ENCODE peak calls at places on chromosomes 6 and 20, in four cellular contexts. O is K562, N is HepG2, R is GM12878. Y is an unnamed sample.

GRCh38 chr6:144285798-144286502 is 815 bp downstream of the UTRN start:
- DNase-seq in N (peak; percentile 24), O (no peak), R (no peak), Y (peak; percentile 63)

GRCh38 chr6:79430913-79431312 is 106.3 kb downstream of the LCA5 start:
- DNase-seq in O (no peak), N (no peak), R (no peak), Y (peak; percentile 39)

GRCh38 chr20:24778585-24779031 is 170.5 kb upstream of the CST7 start:
- DNase-seq in R (no peak), N (no peak), O (no peak), Y (no peak)

GRCh38 chr6:75525682-75526081 is 32.1 kb upstream of the FILIP1 start:
- DNase-seq in R (no peak), N (no peak), O (no peak), Y (no peak)

GRCh38 chr20:63750807-63751470 is 11.4 kb downstream of the SLC2A4RG start:
- DNase-seq in O (peak; percentile 55), R (no peak), N (no peak), Y (no peak)

GRCh38 chr6:101114703-101115102 is 233.6 kb upstream of the ASCC3 start:
- DNase-seq in N (peak; percentile 10), R (no peak), O (no peak), Y (no peak)

GRCh38 chr6:169254456-169255316 is 1.0 kb upstream of the THBS2 start:
- DNase-seq in O (no peak), R (no peak), N (no peak), Y (no peak)

GRCh38 chr20:10119336-10119735 is 84.5 kb downstream of the ANKEF1 start:
- DNase-seq in N (no peak), O (no peak), R (no peak), Y (no peak)

GRCh38 chr20:51531141-51531710 is 11.3 kb downstream of the NFATC2 start:
- DNase-seq in N (no peak), R (no peak), O (no peak), Y (no peak)

GRCh38 chr6:35342258-35343091 is at the start of gene PPARD:
- DNase-seq in O (peak; percentile 99), R (peak; percentile 71), N (peak; percentile 93), Y (peak; percentile 99)

DNA sequence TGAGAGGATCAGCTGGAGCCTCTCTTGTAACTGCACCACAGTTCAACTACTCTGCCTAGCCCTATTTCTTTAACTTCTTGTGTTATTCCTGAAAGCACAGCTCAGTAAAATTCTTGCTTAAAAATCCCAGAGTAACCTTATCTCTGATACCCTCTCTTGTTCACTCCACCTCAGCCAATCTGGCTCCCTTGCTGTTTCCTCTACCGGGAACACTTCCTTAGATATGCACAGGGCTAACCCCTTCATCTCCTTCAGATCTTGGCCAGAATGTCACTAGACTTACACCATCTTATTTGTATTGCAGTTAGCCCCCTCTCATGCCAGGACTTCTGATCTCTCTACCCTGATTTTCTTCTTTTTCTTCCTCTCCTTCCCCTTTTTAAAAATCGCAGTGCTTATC is 2.6 kb upstream of the ZKSCAN3 start:
- DNase-seq in O (no peak), R (no peak), N (no peak), Y (no peak)
- TF ChIP-seq NR2C2 in O (no peak), R (no peak), N (no peak), Y (no peak)

GRCh38 chr6:129191275-129191674 is 308.3 kb downstream of the LAMA2 start:
- DNase-seq in R (no peak), O (no peak), N (no peak), Y (no peak)

GRCh38 chr6:129195666-129196065 is 312.7 kb downstream of the LAMA2 start:
- DNase-seq in R (no peak), N (no peak), O (no peak), Y (no peak)

GRCh38 chr6:129192458-129192989 is 309.6 kb downstream of the LAMA2 start:
- DNase-seq in N (no peak), R (no peak), O (no peak), Y (no peak)

GRCh38 chr6:129197154-129197553 is 314.2 kb downstream of the LAMA2 start:
- DNase-seq in O (no peak), N (no peak), R (no peak), Y (no peak)

GRCh38 chr6:129194441-129195021 is 311.6 kb downstream of the LAMA2 start:
- DNase-seq in R (no peak), N (no peak), O (no peak), Y (no peak)
- TF ChIP-seq NR2C2 in R (no peak), N (no peak), O (no peak), Y (no peak)

DNA sequence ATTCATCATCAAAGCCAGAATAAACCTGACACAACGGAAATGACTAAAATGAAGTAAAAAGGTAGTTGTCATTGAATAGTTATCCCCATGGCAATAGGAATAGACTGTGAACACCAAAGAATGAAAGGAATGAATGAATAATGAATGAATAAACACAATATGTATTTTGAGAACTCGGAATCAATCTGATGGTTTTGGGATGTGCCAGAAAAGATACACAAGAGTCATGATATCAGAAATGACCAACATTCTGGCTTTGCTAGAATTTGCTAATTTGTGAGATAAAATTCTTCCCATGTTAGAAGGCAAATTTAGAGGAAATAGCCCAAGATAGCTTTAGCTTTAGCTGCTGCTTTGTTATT is 67.7 kb upstream of the KCNQ5 start:
- DNase-seq in N (no peak), O (no peak), R (no peak), Y (no peak)
- TF ChIP-seq NR2C2 in N (no peak), O (no peak), R (no peak), Y (no peak)

DNA sequence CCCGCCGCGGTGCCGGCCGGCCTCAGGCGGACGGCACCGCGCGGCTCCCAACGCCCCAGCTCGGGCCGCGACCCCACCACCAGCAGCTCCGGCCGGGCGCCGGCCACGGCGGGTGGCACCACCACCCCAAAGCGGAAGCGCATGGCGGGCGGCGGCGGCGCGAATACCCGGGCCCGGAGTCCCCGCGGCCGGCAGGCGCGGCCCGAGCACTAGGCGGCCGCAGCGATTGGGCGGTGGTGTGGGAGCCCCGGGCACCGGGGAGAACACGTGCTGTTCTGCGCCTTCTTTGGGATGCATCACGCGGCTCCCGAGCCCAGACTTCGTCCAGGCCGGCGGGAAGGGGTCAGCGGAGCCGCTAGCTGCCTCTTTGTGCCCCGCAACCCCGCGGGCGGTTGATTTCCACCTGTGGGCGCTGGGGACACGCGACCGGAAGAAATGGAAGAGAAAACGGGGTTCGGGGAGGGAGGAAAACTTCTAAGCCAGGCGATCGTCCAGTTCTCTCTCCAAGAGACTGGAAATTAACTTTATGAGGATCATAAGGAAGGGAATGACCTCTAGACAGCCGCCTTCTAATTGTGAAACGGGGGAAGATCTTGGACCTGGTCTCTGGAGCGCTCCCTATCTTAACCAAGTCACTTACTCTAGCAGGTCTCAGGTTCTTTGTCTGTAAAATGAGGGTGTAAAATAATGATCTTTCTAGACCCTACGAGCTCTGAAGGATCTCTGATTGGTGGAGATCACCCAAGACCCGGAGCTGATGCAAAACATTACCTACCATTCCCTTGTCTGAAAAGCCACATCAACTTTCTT is at the start of gene EPM2A:
- DNase-seq in N (peak; percentile 80), O (peak; percentile 81), R (peak; percentile 75), Y (peak; percentile 79)
- TF ChIP-seq NR2C2 in N (no peak), O (no peak), R (no peak), Y (no peak)

GRCh38 chr6:111559193-111560097 is 46.2 kb downstream of the TRAF3IP2 start:
- DNase-seq in O (no peak), N (peak; percentile 34), R (no peak), Y (no peak)
- TF ChIP-seq NR2C2 in O (no peak), N (no peak), R (no peak), Y (no peak)

DNA sequence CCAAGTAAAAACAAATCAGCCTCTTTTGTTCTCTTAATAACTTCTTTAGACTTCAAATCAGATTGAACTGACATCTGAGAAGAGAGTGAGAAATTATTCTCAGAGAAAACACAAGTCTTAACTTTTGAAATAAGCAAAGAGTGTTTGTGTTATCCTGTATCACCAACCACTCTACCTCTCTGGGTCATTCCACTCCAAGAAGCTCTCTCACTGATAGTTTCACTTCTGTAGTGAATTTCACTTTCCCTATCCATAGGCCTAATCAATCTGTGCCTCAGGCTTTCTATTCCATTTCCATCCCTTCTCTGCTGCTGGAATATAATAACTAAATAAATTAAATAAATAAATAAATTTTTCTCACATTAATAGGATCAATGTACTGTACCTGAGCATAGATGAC is 235.0 kb downstream of the HTR1B start:
- DNase-seq in R (no peak), O (no peak), N (no peak), Y (no peak)
- TF ChIP-seq NR2C2 in R (no peak), O (no peak), N (no peak), Y (no peak)

DNA sequence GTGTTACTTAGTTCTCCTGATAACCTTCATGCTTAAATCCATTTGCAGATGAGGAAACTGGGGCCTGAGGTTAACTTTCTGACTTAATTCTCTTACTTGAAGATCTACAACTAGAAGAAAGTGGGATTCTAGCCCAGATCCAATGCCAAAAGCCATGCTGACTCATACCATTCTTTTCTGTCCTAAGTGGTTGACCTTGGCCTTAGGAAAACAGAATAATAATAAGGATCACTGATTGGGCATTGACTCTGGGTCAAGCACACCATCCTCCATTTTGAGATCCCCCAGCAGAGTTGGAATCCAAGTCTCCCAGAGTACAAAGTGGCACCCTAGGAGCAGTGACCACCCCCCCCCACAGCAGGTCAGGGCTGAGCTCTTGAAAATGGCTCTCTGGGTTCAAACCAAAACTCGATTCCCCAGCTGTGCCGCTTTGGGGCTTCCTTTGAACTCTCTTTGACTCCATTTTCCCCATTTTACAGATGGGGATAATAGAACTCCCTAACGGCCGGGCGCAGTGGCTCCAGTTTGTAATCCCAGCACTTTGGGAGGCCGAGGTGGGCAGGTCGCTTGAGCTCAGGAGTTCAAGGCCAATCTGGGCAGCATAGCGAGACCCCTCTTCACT is 12.8 kb upstream of the ZNF217 start:
- DNase-seq in R (no peak), O (no peak), N (peak; percentile 50), Y (no peak)
- TF ChIP-seq NR2C2 in R (no peak), O (no peak), N (no peak), Y (no peak)

DNA sequence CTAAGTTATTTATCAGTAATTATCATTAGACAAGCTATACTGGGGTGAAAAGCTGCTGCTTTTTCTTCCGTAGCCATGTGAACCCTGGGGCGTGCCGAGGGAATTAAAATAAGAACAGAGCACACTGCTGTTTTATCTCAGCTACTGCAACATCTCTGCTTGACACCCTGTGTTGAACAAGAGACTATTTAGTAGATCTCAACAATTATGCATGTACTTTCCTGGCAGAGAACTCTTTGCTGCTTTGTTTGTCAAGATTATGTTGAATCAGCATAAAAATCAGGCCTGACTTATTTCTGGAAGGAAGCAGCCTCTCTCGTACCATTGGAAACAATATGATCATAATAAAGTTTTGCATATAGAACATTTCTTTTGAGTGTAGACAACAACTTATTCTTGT is 1011.5 kb downstream of the KIF16B start:
- DNase-seq in R (no peak), N (no peak), O (no peak), Y (no peak)
- TF ChIP-seq NR2C2 in R (no peak), N (no peak), O (no peak), Y (no peak)

DNA sequence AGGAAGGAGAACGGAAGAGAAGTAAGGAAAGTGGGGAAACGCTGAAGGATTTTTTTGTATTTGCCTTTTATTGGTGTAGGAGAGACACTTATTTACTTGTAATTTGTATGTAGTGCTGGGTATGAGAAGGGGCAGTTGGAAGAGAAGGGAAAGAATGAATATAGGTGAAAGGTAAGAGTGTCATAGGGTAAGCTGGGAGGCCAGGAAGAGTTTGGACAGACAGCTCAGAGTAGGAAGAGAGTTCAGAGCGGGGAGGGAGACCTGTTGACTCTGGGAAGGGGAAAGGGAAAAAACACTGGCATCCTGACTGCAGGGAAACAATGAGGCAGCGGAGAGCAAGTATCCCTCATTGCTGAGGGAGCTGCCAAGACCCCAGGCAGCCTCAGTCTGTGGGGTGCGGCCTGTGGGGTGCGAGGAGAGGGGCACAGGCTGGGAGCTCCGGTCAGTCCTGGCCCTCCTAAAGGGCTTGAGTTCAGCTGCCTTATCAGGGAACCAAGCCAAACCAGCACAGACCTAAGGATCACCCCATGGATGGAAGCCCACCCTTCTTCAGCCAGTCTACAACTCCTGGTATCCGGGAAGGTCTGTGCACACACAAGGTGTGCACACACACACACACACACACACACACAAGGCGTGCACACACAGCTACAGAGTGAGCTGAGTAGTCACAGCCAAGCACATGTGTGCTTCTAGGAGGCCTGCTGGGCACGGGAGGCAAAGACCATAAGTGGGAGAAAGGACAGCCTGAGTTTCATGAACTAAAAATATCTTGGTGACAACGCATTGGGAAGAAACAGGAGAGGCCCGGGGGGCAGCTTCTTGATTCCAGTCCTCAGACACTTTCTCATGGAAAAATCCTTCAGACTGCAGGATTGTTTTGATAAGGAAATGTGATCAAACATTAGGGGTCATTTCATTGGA is 2.9 kb downstream of the TRAF3IP2 start:
- DNase-seq in R (no peak), N (no peak), O (no peak), Y (no peak)
- TF ChIP-seq NR2C2 in R (no peak), N (no peak), O (no peak), Y (no peak)